ENCODE peak calls at places on chromosomes 3 and 15, in four cellular contexts. One of them, this sample, is unnamed.

GRCh38 chr15:98873441-98874218 is 134.0 kb downstream of the PGPEP1L start:
- DNase-seq in AG10803: peak
- DNase-seq in AG04450: no peak
- DNase-seq in progenitor cell of endocrine pancreas: no peak
- DNase-seq in this sample: no peak

GRCh38 chr3:13881536-13882410 is 1.9 kb upstream of the WNT7A start:
- DNase-seq in AG10803: no peak
- DNase-seq in progenitor cell of endocrine pancreas: no peak
- DNase-seq in AG04450: no peak
- DNase-seq in this sample: no peak

GRCh38 chr3:52705688-52706686 is at the start of the genes GLT8D1 and SPCS1:
- DNase-seq in AG04450: peak
- DNase-seq in progenitor cell of endocrine pancreas: peak
- DNase-seq in AG10803: peak
- DNase-seq in this sample: no peak

GRCh38 chr15:73366766-73367623 is 1.8 kb downstream of the HCN4 start:
- DNase-seq in AG10803: no peak
- DNase-seq in AG04450: no peak
- DNase-seq in progenitor cell of endocrine pancreas: no peak
- DNase-seq in this sample: no peak

GRCh38 chr15:93312891-93313486 is 224.0 kb upstream of the RGMA start:
- DNase-seq in progenitor cell of endocrine pancreas: no peak
- DNase-seq in AG04450: no peak
- DNase-seq in AG10803: no peak
- DNase-seq in this sample: no peak

GRCh38 chr15:77409259-77410156 is 10.4 kb downstream of the PEAK1 start:
- DNase-seq in AG10803: no peak
- DNase-seq in progenitor cell of endocrine pancreas: no peak
- DNase-seq in AG04450: no peak
- DNase-seq in this sample: no peak

GRCh38 chr3:103813955-103814354 is 1379.1 kb downstream of the ZPLD1 start:
- DNase-seq in progenitor cell of endocrine pancreas: no peak
- DNase-seq in AG04450: no peak
- DNase-seq in AG10803: no peak
- DNase-seq in this sample: no peak

GRCh38 chr3:188947401-188947982 is 224.3 kb upstream of the TPRG1 start:
- DNase-seq in AG04450: no peak
- DNase-seq in AG10803: peak
- DNase-seq in progenitor cell of endocrine pancreas: peak
- DNase-seq in this sample: peak

GRCh38 chr15:78056714-78057269 is 20.7 kb downstream of the TBC1D2B start:
- DNase-seq in progenitor cell of endocrine pancreas: no peak
- DNase-seq in AG04450: no peak
- DNase-seq in AG10803: peak
- DNase-seq in this sample: no peak

GRCh38 chr15:25960273-25960672 is 97.1 kb upstream of the ATP10A start:
- DNase-seq in AG04450: no peak
- DNase-seq in progenitor cell of endocrine pancreas: no peak
- DNase-seq in AG10803: no peak
- DNase-seq in this sample: no peak

GRCh38 chr3:14289590-14290453 is 111.2 kb downstream of the LSM3 start:
- DNase-seq in progenitor cell of endocrine pancreas: no peak
- DNase-seq in AG04450: peak
- DNase-seq in AG10803: peak
- DNase-seq in this sample: no peak

GRCh38 chr3:119731545-119732343 is 28.9 kb downstream of the CFAP91 start:
- DNase-seq in progenitor cell of endocrine pancreas: no peak
- DNase-seq in AG10803: peak
- DNase-seq in AG04450: no peak
- DNase-seq in this sample: no peak

GRCh38 chr3:852033-852432 is 240.8 kb upstream of the CNTN6 start:
- DNase-seq in AG04450: no peak
- DNase-seq in AG10803: no peak
- DNase-seq in progenitor cell of endocrine pancreas: no peak
- DNase-seq in this sample: no peak

DNA sequence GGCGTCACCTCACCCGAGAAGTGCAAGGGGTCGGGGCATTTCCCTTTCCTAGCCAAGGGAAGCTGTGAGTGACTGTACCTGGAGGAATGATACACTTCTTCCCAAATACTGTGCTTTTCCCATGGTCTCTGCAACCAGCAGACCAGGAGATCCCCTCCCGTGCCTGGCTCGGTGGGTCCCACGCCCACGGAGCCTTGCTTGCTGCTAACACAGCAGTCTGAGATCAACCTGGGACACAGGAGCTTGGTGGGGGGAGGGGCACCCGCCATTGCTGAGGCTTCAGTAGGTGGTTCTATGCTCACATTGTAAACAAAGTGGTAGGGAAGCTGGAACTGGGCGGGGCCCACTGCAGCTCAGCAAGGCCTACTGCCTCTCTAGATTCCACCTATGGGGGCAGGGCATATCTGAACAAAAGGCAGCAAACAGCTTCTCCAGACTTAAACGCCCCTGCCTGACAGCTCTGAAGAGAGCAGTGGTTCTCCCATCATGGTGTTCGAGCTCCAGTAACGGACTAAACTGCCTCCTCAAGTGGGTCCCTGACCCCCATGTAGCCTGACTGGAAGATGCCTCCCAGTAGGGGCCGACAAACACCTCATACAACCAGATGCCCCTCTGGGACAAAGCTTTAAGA is 31.4 kb upstream of the ABHD5 start:
- DNase-seq in AG04450: no peak
- DNase-seq in AG10803: no peak
- DNase-seq in progenitor cell of endocrine pancreas: no peak
- DNase-seq in this sample: no peak
- TF ChIP-seq CTCF in AG04450: no peak
- TF ChIP-seq CTCF in AG10803: no peak
- TF ChIP-seq CTCF in progenitor cell of endocrine pancreas: no peak
- TF ChIP-seq CTCF in this sample: no peak

DNA sequence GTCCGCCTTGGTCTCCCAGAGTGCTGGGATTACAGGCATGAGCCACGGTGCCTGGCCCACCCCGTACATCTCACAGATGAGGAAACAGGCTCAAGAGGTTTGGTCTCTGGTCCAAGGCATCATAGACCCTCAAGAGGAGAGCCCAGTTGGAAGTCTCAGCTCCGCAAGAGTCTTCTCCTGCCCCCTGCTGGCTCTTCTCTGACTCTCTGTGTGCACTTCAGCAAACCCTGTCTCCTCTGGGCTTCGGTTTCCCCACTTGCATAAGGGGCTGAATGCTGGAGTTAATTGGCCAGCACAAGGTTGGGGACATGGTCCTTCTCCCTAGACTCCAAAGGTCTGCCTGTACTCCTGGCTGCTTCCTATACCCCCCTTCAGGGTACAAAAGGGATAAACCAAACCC is 3.9 kb downstream of the MST1R start:
- DNase-seq in AG04450: no peak
- DNase-seq in progenitor cell of endocrine pancreas: no peak
- DNase-seq in AG10803: no peak
- DNase-seq in this sample: no peak
- TF ChIP-seq CTCF in AG04450: no peak
- TF ChIP-seq CTCF in progenitor cell of endocrine pancreas: peak
- TF ChIP-seq CTCF in AG10803: peak
- TF ChIP-seq CTCF in this sample: no peak

DNA sequence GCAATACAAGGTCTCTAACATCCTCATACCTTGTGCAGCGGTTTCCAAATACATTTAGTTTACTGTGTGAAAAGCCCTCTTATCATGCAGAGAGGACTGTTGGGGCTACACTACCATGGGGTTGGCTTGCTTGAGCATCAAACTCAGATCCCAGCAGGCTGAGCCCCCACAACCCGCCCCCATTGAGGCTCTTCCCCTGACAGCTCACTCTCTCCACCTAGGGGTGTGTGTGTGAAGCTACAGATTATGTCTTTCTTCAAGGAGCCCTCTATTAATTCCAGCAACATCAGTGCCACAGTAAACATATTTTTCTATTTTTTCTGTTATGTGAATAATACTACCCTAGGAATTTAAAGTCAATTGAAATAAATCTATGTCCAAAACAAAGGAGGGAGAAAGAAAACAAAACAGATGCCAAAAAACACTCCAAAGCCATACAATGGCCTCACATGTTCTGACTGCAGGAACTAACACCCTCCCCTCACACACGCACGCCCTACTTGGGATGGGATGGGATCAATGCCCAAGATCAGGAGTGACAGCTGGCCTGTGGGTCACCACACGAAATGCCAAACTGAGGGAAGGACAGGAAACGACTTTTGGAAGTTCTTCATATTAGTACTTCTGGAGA is 14.7 kb downstream of the TM4SF4 start:
- DNase-seq in AG10803: peak
- DNase-seq in AG04450: no peak
- DNase-seq in progenitor cell of endocrine pancreas: no peak
- DNase-seq in this sample: no peak
- TF ChIP-seq CTCF in AG10803: peak
- TF ChIP-seq CTCF in AG04450: peak
- TF ChIP-seq CTCF in progenitor cell of endocrine pancreas: peak
- TF ChIP-seq CTCF in this sample: no peak

DNA sequence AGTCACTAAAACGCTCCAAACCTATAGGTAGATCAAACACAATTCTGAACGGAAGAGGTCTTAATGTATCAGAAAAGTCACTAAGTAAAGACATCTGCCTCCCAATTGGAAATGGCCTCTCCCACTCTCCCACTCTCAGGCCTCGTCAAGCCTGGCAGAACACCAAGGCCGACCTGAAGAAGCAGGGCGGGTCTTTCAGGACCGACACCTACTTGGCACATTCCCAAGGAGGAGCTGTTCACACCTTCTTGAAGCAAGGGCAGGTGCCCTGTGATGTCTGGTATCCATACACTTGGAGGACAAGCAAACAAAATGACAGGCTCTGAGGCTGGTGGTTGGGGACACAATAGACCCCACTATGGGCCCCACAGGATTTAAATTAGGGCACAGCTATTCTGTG is 30.0 kb downstream of the XXYLT1 start:
- DNase-seq in progenitor cell of endocrine pancreas: no peak
- DNase-seq in AG04450: no peak
- DNase-seq in AG10803: no peak
- DNase-seq in this sample: peak
- TF ChIP-seq CTCF in progenitor cell of endocrine pancreas: no peak
- TF ChIP-seq CTCF in AG04450: no peak
- TF ChIP-seq CTCF in AG10803: no peak
- TF ChIP-seq CTCF in this sample: no peak

This sample was measured in omental fat pad.